ENCODE peak calls at places on chromosomes 16 and 17, in four cellular contexts. W is astrocyte of the spinal cord, J is AG04449, O is AG04450. B is an unnamed sample.

GRCh38 chr16:82634955-82635610 is 8.3 kb downstream of the CDH13 start:
- DNase-seq in W (no peak), J (no peak), O (no peak), B (no peak)

GRCh38 chr16:56861092-56861610 is 3.9 kb upstream of the SLC12A3 start:
- DNase-seq in W (no peak), J (no peak), O (no peak), B (no peak)

GRCh38 chr17:78357687-78358537 is 2.0 kb downstream of the SOCS3 start:
- DNase-seq in W (peak; percentile 30), J (no peak), O (no peak), B (peak; percentile 57)

GRCh38 chr17:49076575-49077384 is 55.8 kb upstream of the B4GALNT2 start:
- DNase-seq in W (peak; percentile 93), J (peak; percentile 67), O (peak; percentile 53), B (peak; percentile 76)

GRCh38 chr16:88618956-88619667 is 19.3 kb upstream of the IL17C start:
- DNase-seq in W (no peak), J (no peak), O (no peak), B (no peak)

GRCh38 chr16:64397945-64398508 is 723.8 kb downstream of the CDH11 start:
- DNase-seq in W (peak; percentile 24), J (no peak), O (no peak), B (peak; percentile 85)

GRCh38 chr16:88569985-88570690 is at the start of gene ZC3H18:
- DNase-seq in W (peak; percentile 96), J (peak; percentile 40), O (peak; percentile 82), B (peak; percentile 98)

GRCh38 chr17:37147301-37147812 is 198.6 kb downstream of the AATF start:
- DNase-seq in W (peak; percentile 36), J (no peak), O (no peak), B (peak; percentile 45)

GRCh38 chr16:66964049-66964448 is 3.0 kb downstream of the CES3 start:
- DNase-seq in W (no peak), J (no peak), O (no peak), B (no peak)

GRCh38 chr16:67666538-67667433 is at the start of the genes C16orf86 and ENKD1:
- DNase-seq in W (peak; percentile 70), J (no peak), O (no peak), B (peak; percentile 69)

GRCh38 chr17:82338858-82339633 is 5.5 kb upstream of the SECTM1 start:
- DNase-seq in W (peak; percentile 72), J (no peak), O (peak; percentile 30), B (peak; percentile 65)
- H3K4me3 ChIP-seq in W (peak overlapping the region; percentile 17), J (peak overlapping the region; percentile 12), O (no peak overlapping the region), B (peak overlapping the region; percentile 26)

GRCh38 chr16:22815863-22816262 is 1.9 kb downstream of the HS3ST2 start:
- DNase-seq in W (no peak), J (no peak), O (no peak), B (no peak)
- H3K4me3 ChIP-seq in W (no peak overlapping the region), J (no peak overlapping the region), O (no peak overlapping the region), B (no peak overlapping the region)

DNA sequence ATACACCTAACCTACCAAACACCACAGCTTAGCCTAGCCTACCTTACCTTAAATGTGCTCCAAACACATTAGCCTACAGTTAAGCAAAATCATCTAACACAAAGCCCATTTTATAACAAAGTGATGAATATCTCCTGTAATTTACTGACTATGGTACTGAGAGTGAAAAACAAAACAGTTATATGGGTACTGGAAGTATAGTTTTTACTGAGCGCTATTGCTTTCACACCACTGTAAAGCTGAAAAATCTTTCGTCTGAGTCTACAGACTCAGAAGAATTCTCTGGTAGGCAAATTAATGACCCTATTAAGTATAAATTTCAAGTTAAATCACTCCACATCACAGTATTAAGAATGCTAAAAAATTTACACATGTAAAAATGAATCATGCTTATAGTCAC is 3.4 kb downstream of the GRB2 start:
- DNase-seq in W (no peak), J (no peak), O (no peak), B (no peak)
- H3K4me3 ChIP-seq in W (no peak overlapping the region), J (no peak overlapping the region), O (no peak overlapping the region), B (no peak overlapping the region)

GRCh38 chr16:53501216-53501859 is 1.7 kb downstream of the AKTIP start:
- DNase-seq in W (no peak), J (no peak), O (no peak), B (peak; percentile 11)
- H3K4me3 ChIP-seq in W (no peak overlapping the region), J (peak overlapping the region; percentile 83), O (no peak overlapping the region), B (no peak overlapping the region)

GRCh38 chr16:85578599-85578948 is 34.5 kb upstream of the GSE1 start:
- DNase-seq in W (no peak), J (no peak), O (no peak), B (no peak)

GRCh38 chr16:85579883-85580607 is 33.1 kb upstream of the GSE1 start:
- DNase-seq in W (no peak), J (no peak), O (no peak), B (no peak)

GRCh38 chr16:85580684-85581083 is 32.4 kb upstream of the GSE1 start:
- DNase-seq in W (no peak), J (no peak), O (no peak), B (no peak)

GRCh38 chr16:85577899-85578598 is 35.1 kb upstream of the GSE1 start:
- DNase-seq in W (no peak), J (no peak), O (no peak), B (no peak)

DNA sequence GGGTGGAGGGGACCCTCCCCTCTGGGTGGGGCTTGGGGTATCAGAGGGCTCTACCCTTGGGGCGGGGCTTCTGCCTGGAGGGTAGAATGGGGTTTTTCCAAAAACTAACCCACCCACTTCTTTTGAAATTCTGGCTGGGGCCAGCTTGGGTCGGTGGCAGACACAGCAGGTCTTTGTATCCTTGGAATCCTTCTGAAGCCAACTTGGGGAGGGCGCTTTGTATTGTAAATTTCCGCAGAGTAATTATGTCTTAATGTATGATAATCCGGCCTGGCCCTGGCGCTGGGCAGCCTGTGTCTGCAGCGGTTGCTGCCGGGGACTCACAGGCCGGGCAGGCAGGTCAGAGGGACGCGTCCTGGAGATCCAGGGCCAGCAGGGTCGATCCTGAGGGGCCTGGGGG is 33.9 kb upstream of the GSE1 start:
- DNase-seq in W (no peak), J (no peak), O (no peak), B (no peak)
- H3K4me3 ChIP-seq in W (no peak overlapping the region), J (no peak overlapping the region), O (no peak overlapping the region), B (no peak overlapping the region)